ENCODE peak calls at places on chromosome X, in eight cellular contexts. N is tibial artery, R is HCEC 1CT, D is hypothalamus, C is adipocyte, X is ELR, V is tibial nerve, L is NCI-H460. M is an unnamed sample.

GRCh38 chrX:67721321-67721720 is 177.5 kb downstream of the AR start:
- DNase-seq in N (no peak), R (no peak), D (no peak), C (no peak), X (no peak), V (no peak), L (no peak), M (no peak)

GRCh38 chrX:2692221-2693122 is 1.4 kb downstream of the CD99 start:
- DNase-seq in N (peak), R (peak), D (no peak), C (peak), X (no peak), V (no peak), L (peak), M (no peak)

GRCh38 chrX:41808042-41808441 is 84.1 kb downstream of the GPR82 start:
- DNase-seq in N (no peak), R (no peak), D (no peak), C (no peak), X (no peak), V (no peak), L (no peak), M (no peak)

GRCh38 chrX:39301041-39301440 is 499.8 kb downstream of the MID1IP1 start:
- DNase-seq in N (no peak), R (no peak), D (no peak), C (no peak), X (no peak), V (no peak), L (no peak), M (no peak)

GRCh38 chrX:102029026-102029425 is 96.5 kb upstream of the TCEAL2 start:
- DNase-seq in N (no peak), R (no peak), D (no peak), C (no peak), X (no peak), V (no peak), L (no peak), M (no peak)

GRCh38 chrX:38595801-38596200 is 34.5 kb downstream of the TSPAN7 start:
- DNase-seq in N (no peak), R (no peak), D (no peak), C (no peak), X (no peak), V (no peak), L (no peak), M (no peak)

GRCh38 chrX:129659137-129659536 is 4.4 kb upstream of the APLN start:
- DNase-seq in N (no peak), R (no peak), D (no peak), C (no peak), X (no peak), V (no peak), L (no peak), M (no peak)

GRCh38 chrX:76279007-76279406 is 106.1 kb downstream of the PBDC1 start:
- DNase-seq in N (no peak), R (peak), D (peak), C (peak), X (peak), V (peak), L (peak), M (no peak)

GRCh38 chrX:45198301-45198700 is 2.4 kb downstream of the DIPK2B start:
- DNase-seq in N (no peak), R (no peak), D (no peak), C (no peak), X (no peak), V (no peak), L (no peak), M (no peak)

GRCh38 chrX:7263961-7264360 is 116.0 kb upstream of the PUDP start:
- DNase-seq in N (no peak), R (peak), D (no peak), C (no peak), X (peak), V (no peak), L (no peak), M (no peak)

GRCh38 chrX:26783512-26784225 is 567.7 kb downstream of the MAGEB5 start:
- DNase-seq in N (no peak), R (no peak), D (no peak), C (peak), X (peak), V (no peak), L (peak), M (no peak)

GRCh38 chrX:17380221-17380620 is 5.2 kb downstream of the NHS start:
- DNase-seq in N (no peak), R (no peak), D (no peak), C (no peak), X (peak), V (no peak), L (no peak), M (no peak)

GRCh38 chrX:140439455-140439854 is 65.4 kb downstream of the SOX3 start:
- DNase-seq in N (no peak), R (no peak), D (no peak), C (no peak), X (no peak), V (no peak), L (no peak), M (no peak)

GRCh38 chrX:46791927-46792825 is 33.3 kb upstream of the SLC9A7 start:
- DNase-seq in N (no peak), R (peak), D (no peak), C (peak), X (peak), V (peak), L (no peak), M (peak)

GRCh38 chrX:153662266-153662665 is 11.3 kb downstream of the PNCK start:
- DNase-seq in N (no peak), R (no peak), D (no peak), C (peak), X (peak), V (peak), L (peak), M (no peak)

GRCh38 chrX:11704725-11705495 is 39.2 kb upstream of the ARHGAP6 start:
- DNase-seq in N (no peak), R (no peak), D (no peak), C (no peak), X (peak), V (no peak), L (no peak), M (peak)

GRCh38 chrX:24485976-24486680 is 21.0 kb downstream of the PDK3 start:
- DNase-seq in N (no peak), R (no peak), D (no peak), C (no peak), X (no peak), V (no peak), L (no peak), M (no peak)

GRCh38 chrX:129318375-129318774 is 204.9 kb downstream of the SMARCA1 start:
- DNase-seq in N (no peak), R (peak), D (no peak), C (peak), X (peak), V (no peak), L (peak), M (no peak)

GRCh38 chrX:150152546-150152945 is 210.6 kb upstream of the MAMLD1 start:
- DNase-seq in N (no peak), R (no peak), D (no peak), C (no peak), X (no peak), V (no peak), L (no peak), M (no peak)

GRCh38 chrX:36684053-36684452 is 324.1 kb upstream of the FAM47C start:
- DNase-seq in N (no peak), R (no peak), D (no peak), C (no peak), X (no peak), V (no peak), L (peak), M (no peak)

GRCh38 chrX:43064096-43064495 is 286.1 kb upstream of the PPP1R2C start:
- DNase-seq in N (no peak), R (no peak), D (no peak), C (no peak), X (no peak), V (no peak), L (no peak), M (no peak)

GRCh38 chrX:32572644-32573043 is 638.7 kb downstream of the DMD start:
- DNase-seq in N (no peak), R (no peak), D (no peak), C (no peak), X (no peak), V (no peak), L (no peak), M (no peak)

GRCh38 chrX:95076449-95076848 is 1402.4 kb downstream of the FAM133A start:
- DNase-seq in N (no peak), R (peak), D (no peak), C (peak), X (peak), V (no peak), L (peak), M (no peak)

GRCh38 chrX:116198810-116199209 is 28.3 kb downstream of the AGTR2 start:
- DNase-seq in N (no peak), R (no peak), D (no peak), C (peak), X (peak), V (no peak), L (no peak), M (no peak)

GRCh38 chrX:31832263-31832662 is 760.4 kb upstream of the FTHL17 start:
- DNase-seq in N (no peak), R (no peak), D (no peak), C (no peak), X (no peak), V (no peak), L (no peak), M (no peak)

GRCh38 chrX:109773374-109773773 is 40.3 kb upstream of the ACSL4 start:
- DNase-seq in N (no peak), R (no peak), D (no peak), C (no peak), X (no peak), V (no peak), L (no peak), M (no peak)

GRCh38 chrX:56033495-56034180 is 198.5 kb upstream of the KLF8 start:
- DNase-seq in N (no peak), R (no peak), D (no peak), C (no peak), X (no peak), V (no peak), L (no peak), M (no peak)

GRCh38 chrX:91279479-91279878 is 155.2 kb upstream of the PABPC5 start:
- DNase-seq in N (no peak), R (no peak), D (no peak), C (no peak), X (no peak), V (no peak), L (no peak), M (no peak)

GRCh38 chrX:80216086-80216485 is 201.5 kb downstream of the TBX22 start:
- DNase-seq in N (no peak), R (peak), D (no peak), C (no peak), X (peak), V (no peak), L (peak), M (no peak)

GRCh38 chrX:112218388-112218787 is 135.8 kb upstream of the TRPC5 start:
- DNase-seq in N (no peak), R (no peak), D (no peak), C (no peak), X (no peak), V (no peak), L (no peak), M (no peak)

GRCh38 chrX:100356497-100356896 is 53.6 kb downstream of the PCDH19 start:
- DNase-seq in N (no peak), R (no peak), D (no peak), C (no peak), X (no peak), V (no peak), L (no peak), M (no peak)